ENCODE peak calls at places on chromosomes 12 and 14, in six cellular contexts. V is stromal cell of bone marrow, U is brain microvascular endothelial cell, L is posterior cingulate gyrus, S is RPMI8226, I is EL. C is an unnamed sample.

GRCh38 chr12:111342376-111342775 is 26.5 kb downstream of the PHETA1 start:
- DNase-seq in V (no peak), U (no peak), L (peak), S (no peak), I (no peak), C (no peak)

GRCh38 chr14:71361874-71362273 is 454.6 kb downstream of the PCNX1 start:
- DNase-seq in V (no peak), U (no peak), L (no peak), S (no peak), I (no peak), C (no peak)

GRCh38 chr14:93894992-93895391 is 32.2 kb upstream of the FAM181A start:
- DNase-seq in V (no peak), U (no peak), L (no peak), S (no peak), I (no peak), C (no peak)

GRCh38 chr14:75422169-75422568 is 5.7 kb upstream of the JDP2 start:
- DNase-seq in V (peak), U (peak), L (no peak), S (no peak), I (peak), C (peak)

GRCh38 chr12:18689781-18690180 is 48.0 kb downstream of the PLCZ1 start:
- DNase-seq in V (no peak), U (no peak), L (no peak), S (no peak), I (no peak), C (no peak)

GRCh38 chr12:68271346-68271745 is 17.9 kb upstream of the IL22 start:
- DNase-seq in V (no peak), U (peak), L (no peak), S (no peak), I (peak), C (no peak)

GRCh38 chr12:121786441-121786825 is 7.1 kb downstream of the RHOF start:
- DNase-seq in V (peak), U (peak), L (no peak), S (peak), I (peak), C (peak)

GRCh38 chr14:76169776-76170175 is 18.1 kb downstream of the GPATCH2L start:
- DNase-seq in V (no peak), U (no peak), L (no peak), S (no peak), I (no peak), C (no peak)

GRCh38 chr14:93981316-93981715 is 4.9 kb upstream of the ASB2 start:
- DNase-seq in V (no peak), U (no peak), L (no peak), S (no peak), I (no peak), C (no peak)

GRCh38 chr12:112161711-112162110 is 36.4 kb downstream of the TRAFD1 start:
- DNase-seq in V (no peak), U (no peak), L (no peak), S (no peak), I (no peak), C (no peak)